ENCODE peak calls at places on chromosomes 16 and 17, in nine cellular contexts. Y is body of pancreas, S is heart left ventricle, T is tibial artery, D is A549, A is left ventricle myocardium inferior, V is IMR-90, L is adrenal gland, M is neural progenitor cell. W is an unnamed sample.

GRCh38 chr17:68296217-68297140 is 5.2 kb downstream of the ARSG start:
- DNase-seq in Y (no peak), S (no peak), T (no peak), D (no peak), A (no peak), V (no peak), L (no peak), M (no peak), W (no peak)

GRCh38 chr17:12097326-12097725 is 76.6 kb downstream of the MAP2K4 start:
- DNase-seq in Y (no peak), S (no peak), T (no peak), D (no peak), A (no peak), V (no peak), L (no peak), M (no peak), W (no peak)

GRCh38 chr16:16004314-16004749 is 54.9 kb downstream of the ABCC1 start:
- DNase-seq in Y (no peak), S (no peak), T (no peak), D (peak), A (no peak), V (peak), L (no peak), M (no peak), W (no peak)

GRCh38 chr17:75147878-75148546 is 6.3 kb downstream of the JPT1 start:
- DNase-seq in Y (no peak), S (no peak), T (peak), D (no peak), A (no peak), V (no peak), L (no peak), M (no peak), W (no peak)

GRCh38 chr16:78099372-78100161 is at the start of gene WWOX:
- DNase-seq in Y (peak), S (peak), T (peak), D (peak), A (peak), V (peak), L (peak), M (peak), W (peak)

GRCh38 chr17:81716674-81716996 is 4.6 kb downstream of the SLC25A10 start:
- DNase-seq in Y (no peak), S (no peak), T (no peak), D (no peak), A (no peak), V (no peak), L (no peak), M (no peak), W (no peak)

GRCh38 chr17:20008242-20009051 is 712 bp upstream of the SPECC1 start:
- DNase-seq in Y (peak), S (peak), T (peak), D (peak), A (peak), V (no peak), L (peak), M (peak), W (no peak)

GRCh38 chr17:8957721-8958120 is 7.8 kb downstream of the PIK3R5 start:
- DNase-seq in Y (no peak), S (no peak), T (no peak), D (no peak), A (no peak), V (no peak), L (no peak), M (no peak), W (no peak)

GRCh38 chr16:49859139-49859947 is 3.4 kb upstream of the ZNF423 start:
- DNase-seq in Y (peak), S (peak), T (peak), D (no peak), A (peak), V (no peak), L (peak), M (no peak), W (no peak)

GRCh38 chr16:3578610-3579551 is 1.7 kb upstream of the NLRC3 start:
- DNase-seq in Y (no peak), S (peak), T (no peak), D (no peak), A (no peak), V (no peak), L (no peak), M (no peak), W (no peak)

GRCh38 chr17:1590031-1590746 is 27.6 kb upstream of the PITPNA start:
- DNase-seq in Y (peak), S (peak), T (peak), D (peak), A (peak), V (peak), L (peak), M (no peak), W (no peak)

GRCh38 chr16:72856797-72857196 is 191.1 kb downstream of the ZFHX3 start:
- DNase-seq in Y (no peak), S (no peak), T (peak), D (peak), A (no peak), V (no peak), L (no peak), M (peak), W (no peak)

GRCh38 chr16:72860726-72861562 is 187.0 kb downstream of the ZFHX3 start:
- DNase-seq in Y (no peak), S (no peak), T (peak), D (no peak), A (no peak), V (no peak), L (peak), M (no peak), W (no peak)

GRCh38 chr16:72859581-72859980 is 188.3 kb downstream of the ZFHX3 start:
- DNase-seq in Y (no peak), S (no peak), T (no peak), D (no peak), A (no peak), V (no peak), L (no peak), M (no peak), W (no peak)

GRCh38 chr16:72858611-72859493 is 189.1 kb downstream of the ZFHX3 start:
- DNase-seq in Y (no peak), S (no peak), T (peak), D (no peak), A (no peak), V (peak), L (no peak), M (no peak), W (no peak)

GRCh38 chr16:72857841-72858594 is 189.9 kb downstream of the ZFHX3 start:
- DNase-seq in Y (no peak), S (no peak), T (peak), D (no peak), A (no peak), V (no peak), L (no peak), M (peak), W (no peak)
- H3K27ac ChIP-seq in Y (peak), S (no peak), T (peak), D (no peak), A (peak), V (no peak), L (no peak), M (no peak), W (no peak)

GRCh38 chr17:44543213-44543904 is 13.9 kb upstream of the FZD2 start:
- DNase-seq in Y (no peak), S (no peak), T (no peak), D (peak), A (no peak), V (peak), L (no peak), M (peak), W (no peak)
- H3K27ac ChIP-seq in Y (no peak), S (no peak), T (no peak), D (peak), A (no peak), V (peak), L (no peak), M (peak), W (no peak)

GRCh38 chr17:50842506-50843149 is 7.2 kb downstream of the WFIKKN2 start:
- DNase-seq in Y (no peak), S (no peak), T (peak), D (no peak), A (no peak), V (no peak), L (no peak), M (no peak), W (no peak)

GRCh38 chr17:50841277-50841948 is 6.0 kb downstream of the WFIKKN2 start:
- DNase-seq in Y (no peak), S (no peak), T (peak), D (no peak), A (no peak), V (no peak), L (no peak), M (no peak), W (no peak)

GRCh38 chr17:50843150-50843905 is 7.9 kb downstream of the WFIKKN2 start:
- DNase-seq in Y (no peak), S (no peak), T (peak), D (no peak), A (no peak), V (no peak), L (no peak), M (no peak), W (no peak)

GRCh38 chr17:50840311-50840851 is 5.0 kb downstream of the WFIKKN2 start:
- DNase-seq in Y (no peak), S (no peak), T (peak), D (no peak), A (no peak), V (no peak), L (no peak), M (no peak), W (no peak)

GRCh38 chr17:50841949-50842354 is 6.6 kb downstream of the WFIKKN2 start:
- DNase-seq in Y (peak), S (peak), T (peak), D (peak), A (peak), V (peak), L (peak), M (peak), W (peak)
- H3K27ac ChIP-seq in Y (no peak), S (no peak), T (no peak), D (no peak), A (no peak), V (no peak), L (no peak), M (no peak), W (peak)

GRCh38 chr16:84584678-84585077 is 33.2 kb downstream of the COTL1 start:
- DNase-seq in Y (no peak), S (no peak), T (no peak), D (no peak), A (no peak), V (no peak), L (no peak), M (no peak), W (no peak)

GRCh38 chr16:84585472-84585871 is 32.4 kb downstream of the COTL1 start:
- DNase-seq in Y (no peak), S (no peak), T (no peak), D (no peak), A (no peak), V (no peak), L (no peak), M (no peak), W (no peak)

GRCh38 chr16:84581161-84581560 is 36.7 kb downstream of the COTL1 start:
- DNase-seq in Y (no peak), S (no peak), T (no peak), D (no peak), A (no peak), V (no peak), L (no peak), M (no peak), W (no peak)

GRCh38 chr16:84583995-84584394 is 33.9 kb downstream of the COTL1 start:
- DNase-seq in Y (peak), S (no peak), T (no peak), D (no peak), A (no peak), V (no peak), L (no peak), M (no peak), W (peak)

DNA sequence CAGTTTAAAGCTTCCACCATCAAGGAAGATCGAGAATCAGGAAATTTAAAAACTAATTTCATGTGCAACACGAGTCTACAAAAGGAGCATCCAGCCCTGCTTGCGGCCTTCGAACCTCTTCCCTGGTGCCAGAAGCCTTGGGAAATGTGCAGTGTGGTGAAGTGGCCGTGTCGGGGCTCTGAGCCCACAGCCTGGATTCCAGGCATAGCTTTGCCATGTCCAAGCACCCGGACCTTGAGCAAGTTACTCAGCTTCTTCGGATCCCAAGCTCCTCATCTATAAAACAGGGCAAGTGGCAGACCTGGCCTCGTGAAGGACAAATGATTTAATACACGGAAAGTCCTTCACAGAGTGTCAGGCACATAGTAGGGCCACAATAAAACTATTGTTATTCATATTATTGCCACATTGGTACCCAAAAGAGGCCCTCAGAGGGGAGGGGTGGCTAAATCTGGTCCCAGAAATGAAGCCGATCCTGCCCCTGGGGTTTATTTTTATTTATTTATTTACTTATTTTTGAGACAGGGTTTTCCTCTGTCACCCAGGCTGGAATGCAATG is 34.8 kb downstream of the COTL1 start:
- DNase-seq in Y (peak), S (no peak), T (no peak), D (peak), A (no peak), V (peak), L (peak), M (no peak), W (no peak)
- H3K27ac ChIP-seq in Y (no peak), S (no peak), T (no peak), D (no peak), A (no peak), V (no peak), L (no peak), M (no peak), W (no peak)

DNA sequence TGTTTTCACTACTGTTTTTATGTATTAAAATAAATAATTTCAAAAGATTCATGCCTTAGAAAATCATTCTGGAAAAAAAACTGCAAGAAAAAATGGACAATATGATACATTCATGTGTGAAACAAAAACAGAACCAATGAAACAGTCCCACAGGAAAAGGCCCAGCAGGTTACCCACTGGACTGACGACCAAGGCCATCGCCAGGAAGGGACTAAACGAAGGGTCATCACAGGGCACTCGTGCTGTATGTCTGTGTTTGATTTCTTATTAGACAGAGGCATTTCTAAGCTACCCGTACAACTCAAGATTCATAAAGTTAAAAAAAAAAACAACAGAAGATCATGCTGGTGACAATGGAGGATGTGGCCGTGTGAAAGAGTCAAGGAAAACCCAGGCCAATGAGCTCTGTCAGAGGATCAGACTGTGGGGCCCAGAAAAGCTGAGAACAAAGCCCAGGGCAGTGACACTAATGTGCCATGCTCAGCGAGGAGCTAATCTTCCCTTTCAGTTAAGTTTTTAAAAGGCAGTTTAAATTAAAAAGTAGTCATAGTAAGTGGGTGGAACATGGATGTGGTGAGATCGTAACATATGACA is 31.8 kb downstream of the NSMCE1 start:
- DNase-seq in Y (no peak), S (no peak), T (peak), D (no peak), A (no peak), V (no peak), L (no peak), M (peak), W (no peak)
- H3K27ac ChIP-seq in Y (peak), S (peak), T (peak), D (no peak), A (peak), V (peak), L (peak), M (no peak), W (peak)

GRCh38 chr17:7493941-7494340 is 9.8 kb downstream of the POLR2A start:
- DNase-seq in Y (no peak), S (no peak), T (no peak), D (no peak), A (no peak), V (no peak), L (no peak), M (no peak), W (no peak)

GRCh38 chr17:7495906-7496434 is 11.8 kb downstream of the POLR2A start:
- DNase-seq in Y (no peak), S (no peak), T (no peak), D (no peak), A (no peak), V (no peak), L (no peak), M (no peak), W (no peak)

GRCh38 chr17:7496470-7497227 is 12.5 kb downstream of the POLR2A start:
- DNase-seq in Y (no peak), S (no peak), T (peak), D (no peak), A (no peak), V (no peak), L (no peak), M (no peak), W (no peak)

GRCh38 chr17:7490144-7490543 is 6.0 kb downstream of the POLR2A start:
- DNase-seq in Y (no peak), S (peak), T (no peak), D (no peak), A (no peak), V (no peak), L (no peak), M (no peak), W (no peak)

DNA sequence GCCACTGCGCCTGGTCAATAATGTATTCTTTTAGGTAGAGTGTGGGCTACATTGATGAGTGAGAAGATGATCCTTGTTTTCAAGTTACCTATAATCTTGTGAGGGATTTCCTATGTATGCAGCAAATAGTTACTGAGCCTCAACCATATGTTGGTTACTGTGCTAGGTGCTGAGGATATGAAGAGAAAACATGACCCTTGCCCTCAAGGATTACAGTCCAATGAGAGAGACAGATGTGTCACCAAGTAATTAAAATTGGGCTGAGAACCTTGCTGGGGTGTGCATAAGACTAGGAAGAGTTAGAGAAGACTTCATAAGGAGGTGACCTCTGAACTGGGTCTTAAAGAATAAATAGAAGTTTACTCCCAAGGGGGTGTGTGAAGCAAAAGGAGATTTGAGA is 7.4 kb downstream of the POLR2A start:
- DNase-seq in Y (no peak), S (no peak), T (no peak), D (no peak), A (no peak), V (no peak), L (no peak), M (no peak), W (no peak)
- H3K27ac ChIP-seq in Y (no peak), S (no peak), T (no peak), D (no peak), A (no peak), V (no peak), L (no peak), M (no peak), W (no peak)